ENCODE peak calls at places on chromosomes 5 and 9, in nine cellular contexts. I is fibroblast of lung; W is CD8-positive, alpha-beta T cell; X is psoas muscle; H is PC-9; U is upper lobe of left lung; E is kidney; Z is right lobe of liver; S is AG04450. Q is an unnamed sample.
A peak's percentile ranks its signal among the peaks of the same experiment; 100 is the strongest.

GRCh38 chr5:82307431-82307830 is 29.3 kb upstream of the RPS23 start:
- DNase-seq in I (peak; percentile 55), W (no peak), X (no peak), H (no peak), U (no peak), E (no peak), Z (no peak), S (no peak), Q (no peak)

GRCh38 chr5:78537821-78538220 is 110.8 kb downstream of the LHFPL2 start:
- DNase-seq in I (peak; percentile 56), W (no peak), X (no peak), H (no peak), U (no peak), E (no peak), Z (peak; percentile 21), S (no peak), Q (no peak)

GRCh38 chr9:35669331-35670145 is 4.2 kb upstream of the CA9 start:
- DNase-seq in I (peak; percentile 57), W (no peak), X (no peak), H (peak; percentile 58), U (no peak), E (peak; percentile 8), Z (peak; percentile 84), S (no peak), Q (no peak)

GRCh38 chr9:99057665-99058625 is 47.0 kb upstream of the TGFBR1 start:
- DNase-seq in I (peak; percentile 92), W (peak; percentile 41), X (no peak), H (no peak), U (peak; percentile 74), E (no peak), Z (peak; percentile 53), S (no peak), Q (peak; percentile 55)

GRCh38 chr9:8329561-8330283 is 530.1 kb upstream of the DMAC1 start:
- DNase-seq in I (no peak), W (no peak), X (no peak), H (no peak), U (no peak), E (peak; percentile 22), Z (no peak), S (no peak), Q (no peak)

GRCh38 chr5:145247745-145248040 is 587.4 kb downstream of the PRELID2 start:
- DNase-seq in I (no peak), W (no peak), X (no peak), H (no peak), U (no peak), E (no peak), Z (no peak), S (no peak), Q (no peak)

GRCh38 chr9:73081979-73082657 is 69.5 kb upstream of the ANXA1 start:
- DNase-seq in I (peak; percentile 32), W (no peak), X (no peak), H (no peak), U (no peak), E (no peak), Z (no peak), S (no peak), Q (no peak)

GRCh38 chr5:138230261-138230660 is 17.1 kb upstream of the CDC23 start:
- DNase-seq in I (peak; percentile 48), W (no peak), X (no peak), H (no peak), U (no peak), E (peak; percentile 81), Z (no peak), S (no peak), Q (peak; percentile 84)

DNA sequence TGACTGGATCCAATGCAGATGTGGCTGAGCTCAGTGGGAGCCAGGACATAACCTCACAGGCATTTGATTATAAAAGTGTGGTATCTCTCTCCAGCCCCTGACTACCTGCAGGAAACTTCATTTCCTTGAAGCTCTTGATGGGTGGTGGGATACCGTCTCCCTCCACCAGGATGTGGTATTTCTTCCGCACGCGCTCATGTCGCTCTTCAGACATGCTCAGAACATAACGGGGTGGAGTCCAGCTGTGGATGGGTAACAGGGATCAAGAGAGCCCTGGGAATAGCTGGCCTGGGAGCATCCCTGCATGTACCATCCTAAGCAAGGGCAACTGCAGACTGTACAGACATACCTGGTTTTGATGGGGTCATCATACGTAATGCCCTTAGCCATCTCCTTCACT is 1.2 kb downstream of the DDX41 start:
- DNase-seq in I (no peak), W (no peak), X (no peak), H (no peak), U (no peak), E (no peak), Z (no peak), S (no peak), Q (no peak)
- TF ChIP-seq CTCF in I (no peak), W (no peak), X (no peak), H (no peak), U (no peak), E (no peak), Z (no peak), S (no peak), Q (no peak)

DNA sequence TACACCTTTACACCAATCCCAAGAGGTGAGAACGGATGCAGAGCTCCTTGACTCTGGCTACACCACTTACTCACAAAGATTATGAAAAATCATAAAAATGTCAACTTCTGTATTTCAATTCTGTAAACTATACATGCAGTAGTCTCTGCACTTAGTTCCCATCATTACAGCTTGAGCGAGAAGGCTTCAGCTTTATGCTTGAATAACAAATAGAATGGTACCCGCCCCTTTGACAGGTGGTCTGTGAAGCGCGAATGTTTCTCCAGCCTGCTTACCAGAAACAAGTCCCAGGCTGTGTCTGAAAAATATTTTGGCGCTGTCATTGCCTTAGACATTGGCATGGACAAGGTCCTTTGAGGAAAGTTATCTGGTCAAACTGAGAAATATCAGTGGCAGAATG is 562.4 kb upstream of the CLINT1 start:
- DNase-seq in I (no peak), W (no peak), X (no peak), H (no peak), U (no peak), E (no peak), Z (no peak), S (no peak), Q (no peak)
- H3K9me3 ChIP-seq in I (no peaks in the 10 kb centered on the region), W (no peaks in the 10 kb centered on the region), X (no peaks in the 10 kb centered on the region), H (no peaks in the 10 kb centered on the region), U (no peaks in the 10 kb centered on the region), E (no peaks in the 10 kb centered on the region), Z (no peaks in the 10 kb centered on the region), S (no peaks in the 10 kb centered on the region), Q (no peaks in the 10 kb centered on the region)

GRCh38 chr9:133727876-133728441 is 10.2 kb downstream of the SARDH start:
- DNase-seq in I (no peak), W (no peak), X (no peak), H (no peak), U (peak; percentile 13), E (peak; percentile 59), Z (peak; percentile 43), S (no peak), Q (no peak)

GRCh38 chr9:133730994-133731715 is 7.0 kb downstream of the SARDH start:
- DNase-seq in I (no peak), W (no peak), X (no peak), H (no peak), U (no peak), E (peak; percentile 72), Z (peak; percentile 42), S (no peak), Q (peak; percentile 12)

GRCh38 chr9:133731876-133732321 is 6.3 kb downstream of the SARDH start:
- DNase-seq in I (peak; percentile 28), W (no peak), X (no peak), H (peak; percentile 44), U (no peak), E (peak; percentile 67), Z (peak; percentile 74), S (no peak), Q (peak; percentile 39)

GRCh38 chr9:133728856-133729645 is 9.1 kb downstream of the SARDH start:
- DNase-seq in I (no peak), W (no peak), X (no peak), H (no peak), U (no peak), E (peak; percentile 23), Z (peak; percentile 37), S (no peak), Q (peak; percentile 13)

GRCh38 chr9:133729646-133730281 is 8.4 kb downstream of the SARDH start:
- DNase-seq in I (no peak), W (no peak), X (no peak), H (no peak), U (no peak), E (peak; percentile 69), Z (peak; percentile 37), S (no peak), Q (peak; percentile 44)
- TF ChIP-seq CTCF in I (no peak), W (no peak), X (no peak), H (peak; percentile 23), U (no peak), E (no peak), Z (no peak), S (no peak), Q (no peak)

GRCh38 chr5:176995122-176995490 is 11.5 kb downstream of the UIMC1 start:
- DNase-seq in I (no peak), W (no peak), X (no peak), H (no peak), U (no peak), E (no peak), Z (no peak), S (no peak), Q (no peak)
- H3K9me3 ChIP-seq in I (no peaks in the 10 kb centered on the region), W (no peaks in the 10 kb centered on the region), X (no peaks in the 10 kb centered on the region), H (peaks cover 5% of the 10 kb centered on the region), U (no peaks in the 10 kb centered on the region), E (no peaks in the 10 kb centered on the region), Z (no peaks in the 10 kb centered on the region), S (no peaks in the 10 kb centered on the region), Q (no peaks in the 10 kb centered on the region)

Q was measured in adrenal gland.